ENCODE peak calls at places on chromosome 12, in ten cellular contexts. L, I, Z, H, G, T, R, Y, A and E are unnamed samples.
A peak's percentile ranks its signal among the peaks of the same experiment; 100 is the strongest.

GRCh38 chr12:109625131-109625559 is 51.6 kb downstream of the MVK start:
- DNase-seq in I (no peak), A (no peak), H (peak; percentile 44), Z (peak; percentile 13), G (no peak), T (no peak), L (peak; percentile 79), R (no peak), Y (no peak), E (no peak)

GRCh38 chr12:716506-716905 is 35.9 kb upstream of the WNK1 start:
- DNase-seq in L (no peak), I (no peak), Z (peak; percentile 68), R (no peak), A (peak; percentile 39), H (peak; percentile 46), T (no peak), G (no peak), Y (no peak), E (no peak)

GRCh38 chr12:86838264-86838663 is 582.1 kb upstream of the MGAT4C start:
- DNase-seq in R (no peak), A (no peak), Y (no peak), G (no peak), H (no peak), Z (no peak), T (no peak), L (no peak), I (no peak), E (no peak)

GRCh38 chr12:87082756-87083155 is 826.6 kb upstream of the MGAT4C start:
- DNase-seq in T (no peak), L (no peak), Z (no peak), G (no peak), H (no peak), A (no peak), Y (no peak), R (no peak), I (no peak), E (no peak)

GRCh38 chr12:6845395-6845794 is 4.7 kb downstream of the GNB3 start:
- DNase-seq in G (no peak), T (no peak), H (no peak), Z (no peak), I (no peak), L (peak; percentile 43), R (no peak), A (no peak), Y (no peak), E (no peak)

GRCh38 chr12:123233505-123234299 is 466 bp downstream of the MTRFR start:
- DNase-seq in Z (peak; percentile 16), A (peak; percentile 33), I (no peak), T (peak; percentile 8), R (no peak), H (no peak), Y (no peak), G (no peak), L (no peak), E (no peak)

GRCh38 chr12:110531741-110532333 is 29.7 kb downstream of the RAD9B start:
- DNase-seq in G (no peak), I (no peak), A (no peak), L (no peak), Y (no peak), R (no peak), Z (peak; percentile 57), H (no peak), T (no peak), E (no peak)

GRCh38 chr12:78392918-78393317 is 471.7 kb upstream of the SYT1 start:
- DNase-seq in R (peak; percentile 24), G (no peak), T (no peak), Y (no peak), I (no peak), H (no peak), Z (peak; percentile 20), L (no peak), A (no peak), E (no peak)

GRCh38 chr12:120474092-120474960 is 4.8 kb upstream of the SRSF9 start:
- DNase-seq in L (no peak), I (no peak), H (no peak), A (no peak), R (peak; percentile 47), Z (peak; percentile 46), Y (no peak), T (no peak), G (no peak), E (no peak)

GRCh38 chr12:104704224-104704623 is 247.5 kb downstream of the CHST11 start:
- DNase-seq in Z (no peak), G (no peak), L (no peak), R (no peak), H (no peak), T (no peak), Y (no peak), A (no peak), I (no peak), E (no peak)

GRCh38 chr12:77847665-77848431 is 17.2 kb downstream of the NAV3 start:
- DNase-seq in G (no peak), L (no peak), I (no peak), R (no peak), Z (peak; percentile 68), T (no peak), A (no peak), Y (no peak), H (no peak), E (no peak)

GRCh38 chr12:75478395-75478794 is 2.2 kb upstream of the GLIPR1 start:
- DNase-seq in I (no peak), A (peak; percentile 60), T (no peak), Y (no peak), Z (peak; percentile 74), G (no peak), L (no peak), H (no peak), R (peak; percentile 28), E (no peak)

GRCh38 chr12:51118706-51119105 is 35.3 kb upstream of the CSRNP2 start:
- DNase-seq in Y (no peak), T (no peak), I (no peak), H (no peak), A (no peak), Z (no peak), L (no peak), R (no peak), G (no peak), E (no peak)

GRCh38 chr12:105825141-105825540 is 313.6 kb downstream of the NUAK1 start:
- DNase-seq in L (no peak), G (no peak), H (no peak), A (no peak), R (no peak), Y (no peak), I (no peak), Z (no peak), T (no peak), E (no peak)

GRCh38 chr12:57723630-57723962 is 14.9 kb downstream of the AGAP2 start:
- DNase-seq in A (no peak), Z (no peak), Y (no peak), R (no peak), H (no peak), I (no peak), T (no peak), G (no peak), L (no peak), E (no peak)

GRCh38 chr12:110776410-110776809 is 33.7 kb upstream of the PPP1CC start:
- DNase-seq in H (no peak), T (no peak), Y (no peak), Z (no peak), I (no peak), G (no peak), R (no peak), A (peak; percentile 55), L (no peak), E (no peak)

GRCh38 chr12:105025890-105026289 is 39.8 kb downstream of the NOPCHAP1 start:
- DNase-seq in T (no peak), A (no peak), R (no peak), Y (no peak), G (peak; percentile 84), I (peak; percentile 33), H (no peak), Z (peak; percentile 88), L (no peak), E (no peak)

GRCh38 chr12:120091371-120092090 is 25.0 kb downstream of the RAB35 start:
- DNase-seq in I (no peak), T (no peak), Z (no peak), L (peak; percentile 51), Y (no peak), G (no peak), R (no peak), H (peak; percentile 39), A (no peak), E (no peak)

GRCh38 chr12:131827961-131828534 is at the start of gene MMP17:
- DNase-seq in H (peak; percentile 74), Z (peak; percentile 73), L (peak; percentile 79), R (no peak), T (peak; percentile 64), Y (peak; percentile 19), I (peak; percentile 4), A (peak; percentile 39), G (no peak), E (no peak)

GRCh38 chr12:175250-175649 is 38.7 kb downstream of the SLC6A12 start:
- DNase-seq in A (no peak), L (no peak), Z (no peak), T (no peak), H (peak; percentile 74), I (no peak), Y (no peak), G (no peak), R (no peak), E (no peak)

GRCh38 chr12:116346222-116346621 is 68.7 kb upstream of the MED13L start:
- DNase-seq in H (no peak), L (no peak), Z (peak; percentile 63), I (no peak), G (no peak), R (no peak), A (no peak), Y (no peak), T (no peak), E (no peak)

GRCh38 chr12:93812616-93813015 is 135.4 kb downstream of the CRADD start:
- DNase-seq in T (no peak), Y (no peak), Z (peak; percentile 77), A (no peak), R (no peak), G (no peak), L (no peak), I (no peak), H (no peak), E (no peak)

GRCh38 chr12:59382678-59383425 is 213.0 kb upstream of the SLC16A7 start:
- DNase-seq in R (no peak), Y (no peak), H (no peak), T (no peak), L (no peak), G (no peak), A (no peak), Z (no peak), I (no peak), E (no peak)